ENCODE peak calls at places on chromosomes 6 and 20, in nine cellular contexts. P is upper lobe of left lung, S is GM12892, I is ovary, H is body of pancreas, A is breast epithelium, R is endothelial cell of umbilical vein, Y is transverse colon, Z is K562. T is an unnamed sample.

GRCh38 chr6:112027942-112028674 is 25.8 kb upstream of the CCN6 start:
- DNase-seq in P (no peak), S (no peak), I (no peak), H (no peak), A (no peak), R (no peak), Y (no peak), Z (no peak), T (no peak)

GRCh38 chr6:82711992-82712788 is 348.6 kb downstream of the TPBG start:
- DNase-seq in P (no peak), S (no peak), I (no peak), H (no peak), A (no peak), R (no peak), Y (no peak), Z (no peak), T (no peak)

GRCh38 chr6:11367638-11368199 is 135.3 kb upstream of the NEDD9 start:
- DNase-seq in P (no peak), S (no peak), I (no peak), H (no peak), A (no peak), R (no peak), Y (no peak), Z (no peak), T (no peak)

GRCh38 chr6:30985490-30985889 is 2.0 kb downstream of the MUC21 start:
- DNase-seq in P (no peak), S (no peak), I (no peak), H (no peak), A (no peak), R (no peak), Y (no peak), Z (no peak), T (no peak)

GRCh38 chr6:93036835-93037234 is 382.5 kb downstream of the EPHA7 start:
- DNase-seq in P (no peak), S (no peak), I (no peak), H (no peak), A (no peak), R (peak), Y (no peak), Z (no peak), T (no peak)

GRCh38 chr6:116450769-116451740 is 10.1 kb upstream of the CALHM6 start:
- DNase-seq in P (no peak), S (no peak), I (no peak), H (no peak), A (no peak), R (peak), Y (peak), Z (no peak), T (no peak)

GRCh38 chr6:26599134-26599533 is 2.4 kb downstream of the ABT1 start:
- DNase-seq in P (no peak), S (no peak), I (no peak), H (no peak), A (no peak), R (no peak), Y (no peak), Z (no peak), T (no peak)

GRCh38 chr20:3449319-3449718 is 21.5 kb upstream of the ATRN start:
- DNase-seq in P (no peak), S (no peak), I (no peak), H (no peak), A (no peak), R (no peak), Y (no peak), Z (no peak), T (no peak)

GRCh38 chr6:13235339-13235738 is 93.0 kb downstream of the TBC1D7 start:
- DNase-seq in P (no peak), S (no peak), I (no peak), H (no peak), A (no peak), R (no peak), Y (no peak), Z (no peak), T (no peak)

DNA sequence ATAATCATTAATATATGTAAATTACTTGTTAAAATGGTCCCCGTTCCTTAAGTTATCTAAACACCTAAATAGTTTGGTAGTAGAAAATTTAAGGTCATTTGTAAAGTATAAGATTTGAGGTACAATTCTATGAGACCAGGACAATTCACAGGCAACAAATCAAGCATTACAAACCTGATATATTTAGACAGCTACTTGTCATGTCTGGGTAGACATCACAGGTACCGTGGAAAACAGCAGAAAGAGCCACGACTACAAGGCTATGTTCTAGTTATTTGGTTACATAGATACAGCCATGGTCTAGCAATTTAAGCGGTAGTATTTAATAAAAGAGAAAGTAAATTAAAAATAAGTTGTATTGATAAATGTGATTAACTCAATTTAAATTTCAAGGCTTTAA is 393.1 kb upstream of the ID4 start:
- DNase-seq in P (no peak), S (no peak), I (no peak), H (no peak), A (no peak), R (no peak), Y (no peak), Z (no peak), T (no peak)
- TF ChIP-seq POLR2A in P (no peak), S (no peak), I (no peak), H (no peak), A (no peak), R (no peak), Y (no peak), Z (no peak), T (no peak)

DNA sequence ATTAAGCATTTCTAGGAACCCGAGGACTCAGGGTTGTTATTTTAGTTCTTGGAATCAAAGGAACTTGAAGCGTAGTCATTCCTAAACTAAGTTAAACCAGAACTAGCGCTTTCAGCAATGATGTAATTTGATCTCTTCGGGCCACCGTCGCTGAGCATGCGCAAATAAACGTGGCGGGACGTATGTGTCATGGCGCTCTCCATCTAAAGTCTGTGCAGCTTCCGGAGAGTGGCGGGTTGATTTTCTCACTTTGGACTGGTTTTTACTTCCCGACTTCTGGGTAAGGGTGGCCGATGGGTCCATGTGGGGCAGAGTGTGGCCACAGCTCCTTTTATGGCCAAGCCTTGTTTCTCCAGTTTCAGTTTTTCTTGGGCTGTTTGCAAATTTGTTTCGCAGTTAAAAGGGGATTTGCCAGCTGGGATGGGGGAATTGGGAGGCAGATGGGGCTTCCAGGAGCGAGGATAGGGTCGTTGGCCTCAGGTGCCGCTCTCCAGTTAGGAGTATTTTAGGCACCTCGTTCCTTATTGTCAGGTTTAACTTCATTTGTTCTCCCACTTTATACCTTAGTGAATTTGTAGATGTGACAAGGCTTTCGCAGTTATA is at the start of gene CDKAL1:
- DNase-seq in P (no peak), S (peak), I (peak), H (peak), A (peak), R (peak), Y (peak), Z (peak), T (peak)
- TF ChIP-seq POLR2A in P (peak), S (peak), I (peak), H (peak), A (peak), R (peak), Y (peak), Z (peak), T (no peak)

DNA sequence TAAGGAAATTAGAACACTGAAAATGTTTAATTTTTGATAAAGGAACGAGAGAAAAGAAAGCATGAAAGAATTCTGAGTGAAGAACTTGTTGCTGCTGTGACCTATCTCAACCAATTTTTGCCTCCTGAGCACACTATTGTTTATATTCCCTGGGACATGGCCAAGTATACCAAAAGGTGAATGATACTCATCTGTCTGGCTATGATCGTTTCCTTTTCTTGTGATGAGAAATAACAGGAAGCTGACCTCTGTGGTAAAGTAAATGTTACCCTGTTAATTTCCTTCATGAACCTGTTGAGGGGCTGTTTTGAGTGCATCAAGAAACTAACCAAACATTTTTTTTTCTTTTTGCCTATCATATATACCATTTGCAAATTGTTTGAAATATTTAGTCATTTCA is 69.1 kb downstream of the FIG4 start:
- DNase-seq in P (no peak), S (no peak), I (no peak), H (no peak), A (no peak), R (peak), Y (no peak), Z (no peak), T (no peak)
- TF ChIP-seq POLR2A in P (no peak), S (no peak), I (no peak), H (no peak), A (no peak), R (peak), Y (no peak), Z (no peak), T (no peak)

GRCh38 chr6:15245361-15246216 is at the start of gene JARID2:
- DNase-seq in P (peak), S (peak), I (peak), H (peak), A (peak), R (peak), Y (peak), Z (peak), T (peak)
- TF ChIP-seq POLR2A in P (peak), S (peak), I (peak), H (peak), A (no peak), R (peak), Y (peak), Z (peak), T (peak)

T was measured in suprapubic skin.